ENCODE peak calls at places on chromosomes 7 and 10, in six cellular contexts. M is Panc1, N is HCT116, K is HepG2, L is K562, R is SK-N-SH. E is an unnamed sample.

GRCh38 chr7:66957595-66958290 is 36.7 kb downstream of the TMEM248 start:
- DNase-seq in M (no peak), N (no peak), K (no peak), L (peak; percentile 5), R (no peak), E (no peak)

GRCh38 chr10:70478191-70479160 is at the start of gene PALD1:
- DNase-seq in M (no peak), N (peak; percentile 48), K (no peak), L (peak; percentile 87), R (peak; percentile 96), E (peak; percentile 67)

GRCh38 chr10:124558339-124558685 is 96.7 kb downstream of the LHPP start:
- DNase-seq in M (no peak), N (no peak), K (no peak), L (no peak), R (no peak), E (no peak)

GRCh38 chr10:49558194-49558593 is 19.3 kb upstream of the ERCC6 start:
- DNase-seq in M (no peak), N (no peak), K (no peak), L (no peak), R (no peak), E (no peak)

GRCh38 chr7:127920787-127921438 is 110.3 kb downstream of the LRRC4 start:
- DNase-seq in M (no peak), N (no peak), K (no peak), L (no peak), R (no peak), E (no peak)

GRCh38 chr10:128095023-128095752 is 31.0 kb downstream of the MKI67 start:
- DNase-seq in M (no peak), N (peak; percentile 12), K (no peak), L (no peak), R (no peak), E (no peak)

GRCh38 chr7:84025332-84025927 is 169.2 kb downstream of the SEMA3A start:
- DNase-seq in M (peak; percentile 84), N (peak; percentile 51), K (peak; percentile 75), L (no peak), R (no peak), E (no peak)

GRCh38 chr7:100583132-100584045 is 2.5 kb downstream of the LRCH4 start:
- DNase-seq in M (no peak), N (no peak), K (no peak), L (no peak), R (no peak), E (peak; percentile 97)

DNA sequence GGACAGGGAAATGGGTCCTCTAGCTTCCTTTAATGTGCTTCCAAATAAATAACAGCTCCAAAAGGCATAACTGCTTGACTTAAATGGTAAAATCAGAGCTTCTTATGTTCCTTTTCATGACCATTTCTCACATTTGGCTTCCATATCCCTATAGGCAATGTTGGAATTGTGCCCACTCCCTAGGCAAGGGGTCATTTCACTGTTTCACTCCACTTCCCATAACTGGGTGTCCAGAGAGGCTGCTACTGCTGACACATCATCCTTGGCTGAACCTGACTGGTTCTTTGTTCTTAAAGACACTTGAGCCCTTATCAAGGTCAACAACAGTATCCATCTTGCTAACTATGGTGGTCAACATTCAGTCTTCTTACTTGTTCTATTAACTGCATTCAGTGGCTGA is 37.1 kb downstream of the PRTFDC1 start:
- DNase-seq in M (no peak), N (no peak), K (no peak), L (peak; percentile 23), R (no peak), E (no peak)
- TF ChIP-seq REST in M (no peak), N (no peak), K (no peak), L (no peak), R (no peak), E (no peak)

GRCh38 chr7:45176091-45176490 is 18.5 kb downstream of the RAMP3 start:
- DNase-seq in M (no peak), N (no peak), K (no peak), L (no peak), R (no peak), E (no peak)
- TF ChIP-seq REST in M (no peak), N (no peak), K (no peak), L (no peak), R (no peak), E (no peak)

DNA sequence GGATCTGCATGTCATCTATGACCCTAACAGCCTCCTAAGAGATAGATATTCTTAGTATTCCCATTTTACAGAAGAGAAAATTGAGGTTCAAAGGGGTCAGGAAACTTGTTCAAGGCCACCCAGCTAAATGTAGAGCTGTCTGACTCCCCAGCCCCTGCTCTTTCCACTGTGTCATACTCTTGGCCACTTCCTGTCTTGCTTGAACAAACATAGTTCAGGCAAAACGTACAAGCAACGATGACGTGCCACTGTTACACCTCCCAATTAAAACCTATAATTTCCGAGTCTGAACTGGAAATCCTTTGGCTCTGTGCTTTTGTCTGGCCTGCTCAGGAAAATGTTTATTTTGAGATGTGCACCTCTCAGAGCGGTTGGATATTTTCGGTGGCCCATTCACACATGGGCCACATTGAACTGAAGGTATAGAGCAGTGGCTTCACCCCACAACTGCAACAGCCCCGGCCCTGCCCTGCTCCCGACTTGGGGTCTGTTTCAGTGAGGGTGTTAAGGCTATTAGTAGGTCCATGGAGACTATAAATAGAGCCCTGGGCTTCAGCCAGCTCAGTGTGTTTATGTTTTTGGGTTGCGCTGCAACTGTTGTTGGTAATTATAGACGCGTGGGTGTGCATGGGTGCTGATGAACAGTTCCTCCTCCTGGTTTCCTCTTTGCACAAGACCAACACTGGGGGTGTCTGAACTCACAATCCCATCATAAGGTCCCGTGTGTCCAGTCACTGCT is 172.3 kb upstream of the ADO start:
- DNase-seq in M (no peak), N (no peak), K (no peak), L (no peak), R (no peak), E (peak; percentile 69)
- TF ChIP-seq REST in M (no peak), N (no peak), K (no peak), L (no peak), R (no peak), E (peak; percentile 83)

GRCh38 chr10:129505500-129506075 is 38.5 kb downstream of the MGMT start:
- DNase-seq in M (no peak), N (no peak), K (no peak), L (no peak), R (no peak), E (no peak)
- TF ChIP-seq REST in M (no peak), N (no peak), K (no peak), L (no peak), R (no peak), E (no peak)

DNA sequence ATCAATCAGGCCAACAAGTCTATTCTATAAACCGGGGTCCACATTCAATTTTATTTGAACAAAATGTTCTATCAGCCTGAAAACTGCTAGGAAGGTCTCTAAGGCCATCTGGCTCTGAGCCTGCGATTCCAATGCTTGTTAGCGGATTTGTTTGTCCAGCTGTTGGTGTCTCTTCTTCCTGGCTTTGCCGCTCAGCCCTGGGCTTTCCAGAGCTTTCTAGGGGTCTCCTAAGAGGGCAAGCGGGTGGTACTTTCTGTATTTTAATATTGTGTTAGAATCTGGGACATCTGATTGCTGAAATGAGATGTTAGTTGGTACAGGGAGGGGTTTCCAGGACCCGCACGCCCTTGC is 136.6 kb downstream of the VIPR2 start:
- DNase-seq in M (no peak), N (no peak), K (no peak), L (no peak), R (no peak), E (no peak)
- TF ChIP-seq REST in M (no peak), N (no peak), K (no peak), L (no peak), R (no peak), E (no peak)

DNA sequence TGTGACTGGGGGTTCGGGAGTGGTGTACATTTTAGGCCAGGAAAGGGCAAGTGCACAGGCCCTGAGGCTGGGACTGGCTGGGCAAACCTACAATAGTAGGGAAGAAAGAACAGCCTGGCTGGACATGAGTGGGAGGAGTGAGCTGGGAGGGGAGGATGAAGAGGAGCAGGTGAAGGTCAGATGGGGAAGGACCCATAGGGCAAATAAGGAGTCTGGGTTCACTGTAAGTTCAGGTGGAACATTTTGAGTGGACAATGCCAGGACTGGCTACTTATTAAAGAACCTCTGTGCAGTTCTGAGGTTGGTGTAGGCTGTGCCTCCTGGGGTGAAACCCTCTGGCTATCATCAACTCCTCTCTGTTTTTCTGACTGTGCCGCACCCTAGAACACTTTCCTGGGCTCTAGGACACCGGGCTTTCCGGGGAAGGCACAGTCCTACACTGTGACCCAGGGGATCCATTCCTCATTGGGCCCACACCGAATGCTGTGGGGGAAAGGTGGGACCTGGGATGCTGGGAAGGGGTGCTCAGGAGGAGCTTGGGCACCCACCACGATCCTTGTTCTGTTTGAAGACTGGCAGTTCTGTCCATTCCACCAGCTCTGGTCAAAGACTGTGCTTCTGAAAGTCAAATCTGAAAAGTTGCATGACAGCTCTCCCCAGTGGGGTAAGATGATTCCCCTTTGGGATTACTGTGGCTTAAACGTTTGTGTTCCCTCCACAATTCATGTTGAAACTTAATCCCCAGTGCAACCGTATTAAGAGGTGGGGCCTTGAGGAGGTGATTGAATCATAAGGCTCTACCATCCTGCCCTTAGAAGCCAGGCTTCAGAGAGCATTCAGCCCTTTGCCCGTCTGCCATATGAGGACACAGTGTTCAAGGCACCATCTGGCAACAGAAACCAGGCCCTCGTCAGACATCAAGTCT is 4.0 kb upstream of the MMP21 start:
- DNase-seq in M (no peak), N (no peak), K (no peak), L (no peak), R (no peak), E (no peak)
- TF ChIP-seq REST in M (no peak), N (no peak), K (no peak), L (no peak), R (no peak), E (no peak)

GRCh38 chr7:33722383-33723096 is 182.8 kb upstream of the BMPER start:
- DNase-seq in M (no peak), N (peak; percentile 29), K (peak; percentile 27), L (no peak), R (peak; percentile 93), E (no peak)
- TF ChIP-seq REST in M (no peak), N (no peak), K (no peak), L (no peak), R (no peak), E (no peak)

E was measured in HL-60.